ENCODE peak calls at places on chromosomes 3 and 15, in eight cellular contexts. Y, P, Z, U, G, S, W and I are unnamed samples.

GRCh38 chr3:133393204-133393603 is 6.7 kb upstream of the BFSP2 start:
- DNase-seq in P (no peak), Z (no peak), U (no peak), W (no peak), G (no peak), S (no peak), Y (no peak), I (no peak)

GRCh38 chr3:152656207-152657001 is 178.5 kb upstream of the P2RY1 start:
- DNase-seq in P (peak; percentile 21), Y (no peak), W (no peak), U (peak; percentile 41), Z (no peak), S (no peak), G (no peak), I (no peak)

GRCh38 chr3:167066977-167067843 is 312.9 kb downstream of the ZBBX start:
- DNase-seq in Y (no peak), W (no peak), S (no peak), G (peak; percentile 25), U (no peak), P (no peak), Z (no peak), I (no peak)

GRCh38 chr15:70430029-70430428 is 332.3 kb upstream of the TLE3 start:
- DNase-seq in U (peak; percentile 13), G (no peak), Y (peak; percentile 77), S (no peak), P (no peak), W (peak; percentile 74), Z (no peak), I (no peak)

GRCh38 chr3:69753179-69753775 is 14.0 kb downstream of the MITF start:
- DNase-seq in W (no peak), P (no peak), Y (no peak), Z (no peak), G (no peak), S (no peak), U (no peak), I (no peak)

GRCh38 chr3:190886945-190887344 is 24.5 kb upstream of the GMNC start:
- DNase-seq in Z (peak; percentile 14), W (no peak), U (no peak), P (no peak), Y (peak; percentile 2), G (no peak), S (no peak), I (no peak)

GRCh38 chr15:92098869-92099268 is 245.4 kb downstream of the SLCO3A1 start:
- DNase-seq in Y (no peak), Z (no peak), G (no peak), S (no peak), P (no peak), U (no peak), W (peak; percentile 39), I (no peak)

GRCh38 chr3:197289726-197290125 is 8.7 kb downstream of the DLG1 start:
- DNase-seq in G (no peak), S (no peak), Z (no peak), P (no peak), W (no peak), Y (peak; percentile 29), U (no peak), I (no peak)

GRCh38 chr3:131960324-131960723 is 74.5 kb downstream of the CPNE4 start:
- DNase-seq in W (peak; percentile 76), S (no peak), Z (no peak), G (no peak), Y (peak; percentile 15), P (no peak), U (no peak), I (no peak)

GRCh38 chr3:48682786-48683185 is 2.9 kb downstream of the NCKIPSD start:
- DNase-seq in G (no peak), Y (no peak), S (no peak), Z (no peak), W (no peak), P (no peak), U (no peak), I (no peak)

GRCh38 chr15:78726870-78727551 is 84.3 kb downstream of the ADAMTS7 start:
- DNase-seq in Z (peak; percentile 30), S (peak; percentile 70), U (peak; percentile 18), W (no peak), G (peak; percentile 28), P (peak; percentile 82), Y (no peak), I (no peak)

GRCh38 chr3:143648218-143648617 is 200.1 kb downstream of the SLC9A9 start:
- DNase-seq in Z (no peak), W (no peak), U (no peak), S (no peak), G (no peak), P (no peak), Y (no peak), I (no peak)

GRCh38 chr15:53611145-53611920 is 148.1 kb downstream of the WDR72 start:
- DNase-seq in S (no peak), W (peak; percentile 4), P (no peak), G (no peak), U (peak; percentile 41), Y (no peak), Z (no peak), I (peak; percentile 25)

GRCh38 chr3:29333520-29333919 is 52.6 kb downstream of the RBMS3 start:
- DNase-seq in U (no peak), P (no peak), W (no peak), S (no peak), G (no peak), Y (peak; percentile 37), Z (no peak), I (no peak)

GRCh38 chr3:177977381-177978158 is 558.7 kb upstream of the KCNMB2 start:
- DNase-seq in S (peak; percentile 18), U (peak; percentile 92), Y (peak; percentile 96), G (no peak), Z (no peak), P (no peak), W (peak; percentile 88), I (no peak)

GRCh38 chr15:81118361-81118760 is 15.7 kb upstream of the CFAP161 start:
- DNase-seq in Z (no peak), G (peak; percentile 28), S (no peak), Y (no peak), U (no peak), W (no peak), P (no peak), I (no peak)

GRCh38 chr15:80577552-80578205 is 117.4 kb upstream of the ABHD17C start:
- DNase-seq in Z (no peak), G (no peak), U (no peak), P (no peak), W (no peak), S (no peak), Y (no peak), I (no peak)

GRCh38 chr15:98760112-98760826 is 111.9 kb downstream of the IGF1R start:
- DNase-seq in P (no peak), U (no peak), Y (no peak), S (no peak), G (no peak), W (no peak), Z (no peak), I (no peak)

GRCh38 chr3:194488007-194488742 is 1.4 kb upstream of the ATP13A3 start:
- DNase-seq in S (no peak), P (peak; percentile 46), Z (peak; percentile 83), G (no peak), Y (no peak), W (no peak), U (no peak), I (no peak)

GRCh38 chr3:18740631-18741583 is 315.8 kb upstream of the SATB1 start:
- DNase-seq in S (no peak), Z (no peak), G (no peak), W (no peak), U (no peak), Y (no peak), P (no peak), I (no peak)
- H3K27ac ChIP-seq in S (no peak overlapping the region), Z (no peak overlapping the region), G (no peak overlapping the region), W (no peak overlapping the region), U (no peak overlapping the region), Y (no peak overlapping the region), P (no peak overlapping the region), I (no peak overlapping the region)

DNA sequence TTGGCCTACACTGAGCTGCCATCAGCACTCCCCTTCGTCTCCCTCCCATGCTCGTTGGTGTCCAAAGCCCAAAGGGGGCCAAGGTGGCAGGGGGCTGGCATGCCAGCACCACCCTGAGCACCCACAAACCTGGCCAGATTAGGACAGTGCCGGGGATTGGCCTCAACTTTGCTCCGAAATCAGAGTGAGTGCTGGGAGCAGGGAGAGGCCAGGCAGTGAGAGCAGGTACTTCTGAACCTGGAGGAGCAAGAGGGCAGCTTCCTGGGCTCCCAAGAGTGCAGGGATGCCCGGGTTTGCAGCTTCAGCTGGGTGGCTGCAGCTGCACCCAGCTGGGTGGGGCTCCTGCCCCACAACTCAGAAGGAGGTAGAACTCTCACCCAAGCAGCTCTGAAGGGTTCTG is 563.0 kb downstream of the SI start:
- DNase-seq in G (no peak), Y (no peak), W (no peak), S (no peak), U (no peak), Z (no peak), P (no peak), I (no peak)
- H3K9me3 ChIP-seq in G (no peaks in the 10 kb centered on the region), Y (peaks cover 19% of the 10 kb centered on the region), W (no peaks in the 10 kb centered on the region), S (no peaks in the 10 kb centered on the region), U (peaks cover 9% of the 10 kb centered on the region), Z (no peaks in the 10 kb centered on the region), P (peaks cover 2% of the 10 kb centered on the region), I (no peaks in the 10 kb centered on the region)

GRCh38 chr15:39784638-39785037 is 2.0 kb upstream of the FSIP1 start:
- DNase-seq in Z (no peak), W (no peak), G (no peak), S (no peak), U (no peak), P (no peak), Y (no peak), I (no peak)
- H3K27ac ChIP-seq in Z (no peak overlapping the region), W (no peak overlapping the region), G (no peak overlapping the region), S (no peak overlapping the region), U (no peak overlapping the region), P (no peak overlapping the region), Y (no peak overlapping the region), I (peak overlapping the region; percentile 31)

GRCh38 chr15:26087395-26087794 is 224.3 kb upstream of the ATP10A start:
- DNase-seq in G (no peak), U (no peak), S (no peak), P (no peak), Y (peak; percentile 44), W (no peak), Z (no peak), I (no peak)

GRCh38 chr15:26082069-26082832 is 219.1 kb upstream of the ATP10A start:
- DNase-seq in P (peak; percentile 91), S (no peak), U (peak; percentile 90), Z (peak; percentile 91), G (peak; percentile 97), W (peak; percentile 95), Y (peak; percentile 93), I (peak; percentile 99)

GRCh38 chr15:26081758-26082068 is 218.6 kb upstream of the ATP10A start:
- DNase-seq in Y (no peak), W (no peak), U (no peak), Z (no peak), S (no peak), G (peak; percentile 16), P (no peak), I (no peak)

GRCh38 chr15:26082833-26083174 is 219.7 kb upstream of the ATP10A start:
- DNase-seq in P (no peak), G (no peak), S (no peak), W (peak; percentile 45), Y (no peak), U (no peak), Z (no peak), I (no peak)

GRCh38 chr15:26083457-26084350 is 220.6 kb upstream of the ATP10A start:
- DNase-seq in S (no peak), Y (no peak), Z (no peak), W (no peak), U (no peak), P (peak; percentile 10), G (no peak), I (no peak)
- H3K9me3 ChIP-seq in S (peaks cover 50% of the 10 kb centered on the region), Y (no peaks in the 10 kb centered on the region), Z (no peaks in the 10 kb centered on the region), W (no peaks in the 10 kb centered on the region), U (no peaks in the 10 kb centered on the region), P (no peaks in the 10 kb centered on the region), G (no peaks in the 10 kb centered on the region), I (no peaks in the 10 kb centered on the region)